ENCODE peak calls at places on chromosomes 4 and X, in four cellular contexts. J is AG04449, W is astrocyte of the spinal cord, B is BE2C. O is an unnamed sample.

GRCh38 chrX:118723376-118723775 is 4.0 kb upstream of the IL13RA1 start:
- DNase-seq in J (no peak), W (no peak), B (no peak), O (no peak)

GRCh38 chrX:10011261-10011931 is 44.2 kb downstream of the CLDN34 start:
- DNase-seq in J (no peak), W (no peak), B (no peak), O (no peak)

GRCh38 chr4:143391895-143392294 is 55.2 kb downstream of the GAB1 start:
- DNase-seq in J (peak), W (peak), B (no peak), O (peak)

GRCh38 chr4:168731006-168731636 is 234.3 kb downstream of the PALLD start:
- DNase-seq in J (no peak), W (no peak), B (no peak), O (peak)

GRCh38 chrX:104118765-104119164 is 6.4 kb downstream of the ZCCHC18 start:
- DNase-seq in J (no peak), W (no peak), B (no peak), O (no peak)

GRCh38 chr4:53640576-53641459 is 49.5 kb upstream of the LNX1 start:
- DNase-seq in J (no peak), W (no peak), B (no peak), O (no peak)

GRCh38 chrX:21708116-21708515 is 49.8 kb downstream of the SMPX start:
- DNase-seq in J (no peak), W (no peak), B (no peak), O (no peak)

GRCh38 chr4:143341186-143341755 is 4.6 kb downstream of the GAB1 start:
- DNase-seq in J (no peak), W (no peak), B (no peak), O (no peak)

GRCh38 chr4:54230479-54231418 is 1.7 kb downstream of the PDGFRA start:
- DNase-seq in J (no peak), W (peak), B (no peak), O (peak)

GRCh38 chr4:153764611-153765368 is 5.0 kb upstream of the RNF175 start:
- DNase-seq in J (no peak), W (peak), B (no peak), O (no peak)

GRCh38 chr4:153940916-153941315 is 152.0 kb upstream of the SFRP2 start:
- DNase-seq in J (no peak), W (no peak), B (no peak), O (no peak)

GRCh38 chrX:130174051-130174704 is 2.4 kb downstream of the RAB33A start:
- DNase-seq in J (no peak), W (peak), B (peak), O (peak)

GRCh38 chr4:119103263-119103662 is 32.4 kb upstream of the MYOZ2 start:
- DNase-seq in J (peak), W (peak), B (no peak), O (peak)

GRCh38 chr4:14196141-14196540 is 568.6 kb upstream of the BOD1L1 start:
- DNase-seq in J (no peak), W (peak), B (no peak), O (peak)

GRCh38 chr4:20430555-20430954 is 178.8 kb downstream of the SLIT2 start:
- DNase-seq in J (no peak), W (peak), B (no peak), O (no peak)

GRCh38 chr4:110630621-110631402 is 7.9 kb upstream of the PITX2 start:
- DNase-seq in J (no peak), W (no peak), B (no peak), O (peak)

GRCh38 chr4:7839856-7840255 is 99.8 kb downstream of the AFAP1 start:
- DNase-seq in J (no peak), W (no peak), B (no peak), O (peak)

GRCh38 chrX:10932842-10933440 is 178.2 kb upstream of the HCCS start:
- DNase-seq in J (no peak), W (no peak), B (peak), O (no peak)

GRCh38 chrX:43655961-43656494 is at the start of gene MAOA:
- DNase-seq in J (no peak), W (no peak), B (peak), O (peak)

GRCh38 chr4:1027916-1028240 is 16.5 kb downstream of the FGFRL1 start:
- DNase-seq in J (no peak), W (no peak), B (no peak), O (no peak)

GRCh38 chr4:113481820-113482219 is 279.7 kb downstream of the CAMK2D start:
- DNase-seq in J (no peak), W (no peak), B (no peak), O (no peak)

GRCh38 chr4:33494150-33494549 is 2750.2 kb downstream of the ARAP2 start:
- DNase-seq in J (no peak), W (peak), B (no peak), O (peak)

GRCh38 chrX:132497432-132497831 is 8.6 kb upstream of the MBNL3 start:
- DNase-seq in J (no peak), W (no peak), B (no peak), O (no peak)

GRCh38 chrX:150152036-150152435 is 211.1 kb upstream of the MAMLD1 start:
- DNase-seq in J (no peak), W (no peak), B (no peak), O (no peak)

GRCh38 chrX:81900522-81900921 is 698.6 kb downstream of the SH3BGRL start:
- DNase-seq in J (no peak), W (no peak), B (no peak), O (no peak)

GRCh38 chr4:82811838-82812672 is 13.5 kb upstream of the SCD5 start:
- DNase-seq in J (no peak), W (peak), B (no peak), O (peak)

GRCh38 chr4:82560853-82561744 is 689 bp downstream of the TMEM150C start:
- DNase-seq in J (no peak), W (no peak), B (peak), O (no peak)

GRCh38 chrX:3815896-3816664 is 102.6 kb upstream of the PRKX start:
- DNase-seq in J (no peak), W (peak), B (peak), O (peak)

GRCh38 chr4:151184523-151185458 is 85.4 kb downstream of the RPS3A start:
- DNase-seq in J (no peak), W (peak), B (no peak), O (peak)

GRCh38 chr4:74545488-74545887 is 100.6 kb downstream of the AREG start:
- DNase-seq in J (no peak), W (no peak), B (no peak), O (peak)

GRCh38 chrX:154914052-154914451 is 27.9 kb downstream of the F8A1 start:
- DNase-seq in J (no peak), W (no peak), B (no peak), O (no peak)

GRCh38 chr4:146981651-146982050 is 36.0 kb upstream of the TTC29 start:
- DNase-seq in J (peak), W (peak), B (no peak), O (peak)

GRCh38 chr4:46648088-46648744 is 258.3 kb upstream of the GABRA2 start:
- DNase-seq in J (no peak), W (peak), B (peak), O (peak)

GRCh38 chr4:34935739-34936138 is 1308.6 kb downstream of the ARAP2 start:
- DNase-seq in J (no peak), W (no peak), B (no peak), O (no peak)

GRCh38 chr4:10104211-10104990 is 12.2 kb downstream of the WDR1 start:
- DNase-seq in J (no peak), W (no peak), B (no peak), O (peak)

GRCh38 chrX:25807022-25807421 is 331.1 kb upstream of the MAGEB18 start:
- DNase-seq in J (no peak), W (no peak), B (no peak), O (no peak)

GRCh38 chr4:70632028-70632427 is 3.5 kb downstream of the ENAM start:
- DNase-seq in J (no peak), W (peak), B (no peak), O (no peak)

GRCh38 chrX:153830632-153831434 is 489 bp upstream of the PDZD4 start:
- DNase-seq in J (no peak), W (no peak), B (no peak), O (no peak)

GRCh38 chrX:153828723-153829548 is 1.4 kb downstream of the PDZD4 start:
- DNase-seq in J (no peak), W (no peak), B (peak), O (no peak)

GRCh38 chrX:153828308-153828707 is 2.0 kb downstream of the PDZD4 start:
- DNase-seq in J (no peak), W (no peak), B (no peak), O (peak)

GRCh38 chrX:153829799-153830631 is at the start of gene PDZD4:
- DNase-seq in J (no peak), W (no peak), B (peak), O (no peak)

DNA sequence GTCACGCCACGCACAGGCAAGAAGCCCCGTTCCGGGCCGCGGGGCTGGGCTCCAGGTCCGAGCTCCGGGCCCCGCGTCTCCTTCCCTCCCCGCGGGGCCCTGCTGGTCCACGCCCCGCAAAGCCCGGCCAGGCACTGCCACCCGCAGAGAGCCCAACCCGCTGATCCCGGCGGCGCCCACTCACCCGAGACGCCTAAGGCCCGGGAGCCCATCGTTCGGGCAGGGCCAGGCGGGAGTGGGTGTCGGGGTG is 870 bp downstream of the PDZD4 start:
- DNase-seq in J (no peak), W (no peak), B (no peak), O (no peak)
- H3K4me3 ChIP-seq in J (no peak), W (no peak), B (peak), O (no peak)

DNA sequence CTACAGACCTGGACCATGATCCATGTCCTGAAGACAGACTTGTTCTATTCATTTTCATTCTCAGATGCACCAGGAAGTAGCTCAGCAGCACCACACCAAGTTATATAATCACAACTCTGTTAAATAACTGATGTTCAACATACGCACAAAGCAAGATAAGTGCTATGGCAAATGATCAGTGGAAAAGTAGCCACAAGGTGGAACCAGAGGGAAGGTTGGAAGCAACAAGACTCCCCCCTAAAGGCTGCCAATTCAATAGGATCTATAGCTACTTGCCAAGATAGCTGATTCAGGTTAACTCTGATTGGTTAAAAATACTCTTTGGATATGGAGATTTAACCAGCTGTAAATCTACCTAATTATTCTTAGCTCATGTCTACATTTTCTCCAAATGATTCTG is 23.7 kb upstream of the FAM47B start:
- DNase-seq in J (no peak), W (peak), B (peak), O (peak)
- TF ChIP-seq CTCF in J (peak), W (peak), B (peak), O (peak)

GRCh38 chr4:16382571-16382970 is 156.3 kb upstream of the TAPT1 start:
- DNase-seq in J (no peak), W (no peak), B (no peak), O (no peak)

GRCh38 chr4:16387448-16387847 is 161.2 kb upstream of the TAPT1 start:
- DNase-seq in J (no peak), W (no peak), B (no peak), O (no peak)

DNA sequence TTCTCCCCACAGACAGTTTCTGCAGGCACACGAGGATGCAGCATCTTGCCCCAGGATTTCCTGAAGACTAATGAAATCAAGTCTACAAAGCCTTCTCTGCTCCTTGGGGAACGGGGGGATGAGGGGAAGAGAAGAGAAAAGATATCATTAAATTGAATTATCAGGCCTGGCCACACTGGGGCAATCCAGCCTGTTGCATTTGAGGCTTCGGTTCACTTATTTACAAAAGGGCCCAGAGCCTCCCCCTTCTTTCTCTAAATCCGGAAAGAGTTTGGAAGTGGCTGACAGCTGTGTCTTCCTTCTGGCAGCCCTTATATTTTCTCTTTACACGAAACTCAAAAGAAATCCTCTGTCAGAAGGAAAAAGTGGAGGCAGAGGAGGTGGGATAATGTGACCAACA is 158.2 kb upstream of the TAPT1 start:
- DNase-seq in J (no peak), W (no peak), B (peak), O (no peak)
- H3K4me3 ChIP-seq in J (no peak), W (no peak), B (no peak), O (no peak)

DNA sequence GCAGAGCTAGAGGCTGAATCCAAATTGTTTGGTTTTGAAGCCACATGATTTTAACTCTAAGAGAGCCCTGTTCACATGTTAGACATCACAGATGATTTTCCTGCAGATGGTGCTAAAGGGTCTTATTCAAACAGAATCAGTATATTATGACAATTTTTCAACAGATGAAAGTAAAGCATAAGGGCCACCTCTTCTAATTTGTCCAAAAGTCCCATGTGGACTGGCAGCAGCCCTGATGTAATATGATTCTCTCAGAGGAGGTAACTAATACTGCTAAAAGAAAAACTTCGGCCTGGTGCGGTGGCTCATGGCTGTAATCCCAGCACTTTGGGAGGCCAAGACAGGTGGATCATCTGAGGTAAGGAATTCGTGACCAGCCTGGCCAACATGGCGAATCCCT is 26.0 kb upstream of the SETD7 start:
- DNase-seq in J (no peak), W (no peak), B (no peak), O (no peak)
- TF ChIP-seq CTCF in J (peak), W (no peak), B (no peak), O (no peak)

GRCh38 chrX:101452051-101452450 is 33.2 kb upstream of the ARMCX4 start:
- DNase-seq in J (no peak), W (no peak), B (no peak), O (peak)
- H3K4me3 ChIP-seq in J (no peak), W (no peak), B (no peak), O (no peak)

GRCh38 chrX:116749943-116750342 is 287.2 kb upstream of the CT83 start:
- DNase-seq in J (no peak), W (no peak), B (no peak), O (no peak)
- TF ChIP-seq CTCF in J (no peak), W (no peak), B (no peak), O (no peak)

DNA sequence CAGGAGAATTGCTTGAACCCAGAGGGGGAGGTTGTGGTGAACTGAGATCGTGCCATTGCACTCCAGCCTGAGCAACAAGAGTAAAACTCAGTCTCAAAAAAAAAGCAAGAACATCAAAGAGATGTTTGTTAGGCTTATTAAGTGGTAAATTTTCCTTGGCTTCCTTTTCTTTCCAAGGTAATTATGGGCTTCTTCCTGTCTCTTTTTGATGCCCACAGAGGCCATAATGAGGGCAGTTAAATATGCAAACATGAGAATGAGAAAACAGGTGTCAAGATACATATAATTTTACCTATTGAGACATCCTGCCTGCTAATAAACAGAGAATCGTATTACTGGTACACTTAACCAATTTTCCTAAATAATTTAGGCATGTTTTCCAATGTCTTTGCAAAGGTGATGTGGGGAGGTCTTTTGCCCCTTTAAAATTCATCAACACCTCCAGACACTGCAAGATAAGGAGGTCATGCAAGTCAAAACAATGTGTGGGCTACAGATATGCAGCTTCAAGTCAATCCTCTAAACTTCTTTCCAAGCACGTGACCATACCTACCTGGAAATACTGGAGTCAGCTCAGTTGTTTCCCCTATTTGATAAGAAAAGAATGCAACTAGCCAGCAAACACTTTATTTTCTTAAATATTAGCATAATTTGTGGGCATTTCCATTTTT is 2.7 kb downstream of the SLC39A8 start:
- DNase-seq in J (no peak), W (no peak), B (no peak), O (no peak)
- H3K4me3 ChIP-seq in J (no peak), W (no peak), B (no peak), O (no peak)

GRCh38 chr4:5027366-5027765 is 8.1 kb upstream of the CYTL1 start:
- DNase-seq in J (no peak), W (peak), B (no peak), O (peak)
- TF ChIP-seq CTCF in J (no peak), W (no peak), B (no peak), O (no peak)